ENCODE peak calls at places on chromosomes 3 and 15, in five cellular contexts. B, Q, N, G and F are unnamed samples.

GRCh38 chr3:69944931-69945493 is 54.5 kb upstream of the SAMMSON start:
- DNase-seq in B (no peak), Q (no peak), G (no peak), N (no peak), F (no peak)

GRCh38 chr15:67512140-67512539 is 8.8 kb upstream of the C15orf61 start:
- DNase-seq in G (no peak), N (no peak), Q (no peak), B (no peak), F (no peak)

GRCh38 chr3:40754966-40755365 is 230.2 kb downstream of the ZNF621 start:
- DNase-seq in B (no peak), N (no peak), G (no peak), Q (no peak), F (no peak)

GRCh38 chr3:152222327-152222726 is 46.4 kb upstream of the MBNL1 start:
- DNase-seq in G (no peak), N (peak; percentile 61), B (no peak), Q (no peak), F (no peak)

GRCh38 chr3:150757768-150758167 is 5.2 kb downstream of the SIAH2 start:
- DNase-seq in N (no peak), Q (no peak), B (no peak), G (no peak), F (no peak)

GRCh38 chr3:10286596-10287295 is 6.0 kb downstream of the GHRL start:
- DNase-seq in Q (peak; percentile 82), N (peak; percentile 58), B (no peak), G (no peak), F (peak; percentile 13)

GRCh38 chr3:49998326-49998725 is 58.4 kb downstream of the RBM6 start:
- DNase-seq in N (peak; percentile 72), Q (peak; percentile 19), G (no peak), B (no peak), F (no peak)

GRCh38 chr3:13044496-13045244 is 28.6 kb downstream of the IQSEC1 start:
- DNase-seq in N (no peak), G (no peak), B (no peak), Q (no peak), F (no peak)

GRCh38 chr15:100109486-100110035 is 232.2 kb downstream of the ADAMTS17 start:
- DNase-seq in G (no peak), N (no peak), B (no peak), Q (no peak), F (no peak)

GRCh38 chr3:144185291-144185690 is 213.7 kb downstream of the DIPK2A start:
- DNase-seq in B (no peak), Q (no peak), G (no peak), N (no peak), F (no peak)

GRCh38 chr3:42497009-42497731 is 5.3 kb upstream of the VIPR1 start:
- DNase-seq in B (no peak), G (no peak), N (peak; percentile 51), Q (no peak), F (no peak)

GRCh38 chr15:41474941-41475340 is 18.7 kb upstream of the ITPKA start:
- DNase-seq in N (no peak), G (no peak), Q (no peak), B (no peak), F (no peak)

GRCh38 chr3:165254812-165255211 is 58.6 kb upstream of the SLITRK3 start:
- DNase-seq in Q (peak; percentile 13), B (no peak), G (no peak), N (no peak), F (peak; percentile 10)

GRCh38 chr3:106824856-106825255 is 552.4 kb upstream of the CCDC54 start:
- DNase-seq in N (peak; percentile 64), B (peak; percentile 17), Q (no peak), G (peak; percentile 34), F (peak; percentile 13)

GRCh38 chr15:83372434-83372873 is 74.7 kb upstream of the SH3GL3 start:
- DNase-seq in N (peak; percentile 6), B (peak; percentile 48), Q (no peak), G (peak; percentile 31), F (no peak)

GRCh38 chr3:80051602-80051962 is 283.8 kb upstream of the ROBO1 start:
- DNase-seq in B (no peak), G (no peak), N (no peak), Q (no peak), F (no peak)

GRCh38 chr3:3799173-3800075 is at the start of gene LRRN1:
- DNase-seq in Q (no peak), G (peak; percentile 44), N (no peak), B (peak; percentile 84), F (no peak)

GRCh38 chr3:38579146-38579545 is 70.3 kb downstream of the SCN5A start:
- DNase-seq in B (no peak), Q (peak; percentile 80), N (no peak), G (no peak), F (no peak)

GRCh38 chr15:90074916-90075315 is 27.4 kb downstream of the IDH2 start:
- DNase-seq in N (no peak), G (no peak), B (no peak), Q (no peak), F (no peak)

GRCh38 chr15:89501646-89502045 is 5.3 kb upstream of the RHCG start:
- DNase-seq in N (no peak), Q (no peak), G (no peak), B (no peak), F (no peak)

GRCh38 chr3:15330031-15330596 is 2.3 kb downstream of the SH3BP5 start:
- DNase-seq in G (no peak), B (no peak), N (no peak), Q (no peak), F (no peak)

GRCh38 chr3:184176377-184177330 is 2.0 kb downstream of the AP2M1 start:
- DNase-seq in N (peak; percentile 96), Q (peak; percentile 96), B (peak; percentile 27), G (no peak), F (no peak)

GRCh38 chr3:158791259-158791920 is 10.5 kb upstream of the MFSD1 start:
- DNase-seq in G (peak; percentile 75), Q (no peak), B (peak; percentile 21), N (peak; percentile 76), F (no peak)

GRCh38 chr3:14810795-14811661 is 7.7 kb upstream of the FGD5 start:
- DNase-seq in N (no peak), B (no peak), G (no peak), Q (no peak), F (no peak)

GRCh38 chr15:33860749-33861148 is 107.5 kb upstream of the CHRM5 start:
- DNase-seq in B (no peak), N (no peak), G (no peak), Q (peak; percentile 56), F (no peak)

GRCh38 chr3:53159415-53160135 is 1.4 kb upstream of the PRKCD start:
- DNase-seq in Q (no peak), G (no peak), N (no peak), B (no peak), F (no peak)

GRCh38 chr3:58962040-58962651 is 87.7 kb downstream of the CFAP20DC start:
- DNase-seq in G (no peak), B (no peak), N (no peak), Q (no peak), F (no peak)

GRCh38 chr15:88954431-88955277 is 41.5 kb upstream of the MFGE8 start:
- DNase-seq in Q (no peak), G (no peak), B (peak; percentile 51), N (no peak), F (no peak)

GRCh38 chr3:18047052-18047451 is 304.6 kb upstream of the TBC1D5 start:
- DNase-seq in G (no peak), Q (no peak), B (no peak), N (peak; percentile 52), F (no peak)

GRCh38 chr3:184716652-184717607 is 5.1 kb upstream of the MAGEF1 start:
- DNase-seq in G (no peak), B (peak; percentile 36), N (peak; percentile 45), Q (peak; percentile 48), F (no peak)

GRCh38 chr3:156150434-156151066 is 30.2 kb downstream of the KCNAB1 start:
- DNase-seq in N (peak; percentile 50), G (peak; percentile 37), B (peak; percentile 56), Q (peak; percentile 11), F (peak; percentile 27)

GRCh38 chr15:52261498-52262242 is 33.9 kb downstream of the MYO5C start:
- DNase-seq in B (peak; percentile 27), G (peak; percentile 97), Q (peak; percentile 52), N (peak; percentile 68), F (no peak)

GRCh38 chr15:89400121-89400996 is 65.7 kb upstream of the POLG start:
- DNase-seq in N (no peak), Q (no peak), G (no peak), B (no peak), F (no peak)

GRCh38 chr15:101765772-101766456 is 37.4 kb upstream of the OR4F6 start:
- DNase-seq in B (no peak), N (no peak), Q (no peak), G (no peak), F (no peak)

GRCh38 chr3:71581451-71581980 is 2.0 kb downstream of the FOXP1 start:
- DNase-seq in B (peak; percentile 64), G (peak; percentile 57), N (no peak), Q (peak; percentile 20), F (no peak)